ENCODE peak calls at places on chromosomes 12 and 14, in seven cellular contexts. M is IMR-90, D is HepG2, Y is GM12878, A is K562, C is SK-N-SH, T is H1. F is an unnamed sample.

GRCh38 chr12:24979971-24980730 is 31.2 kb upstream of the BCAT1 start:
- DNase-seq in T (no peak), C (no peak), M (no peak), Y (no peak), A (no peak), D (peak; percentile 6), F (no peak)

GRCh38 chr12:62192486-62193250 is 67.5 kb upstream of the USP15 start:
- DNase-seq in C (peak; percentile 77), Y (peak; percentile 20), D (peak; percentile 71), M (peak; percentile 82), A (peak; percentile 50), T (no peak), F (peak; percentile 78)

GRCh38 chr14:65310568-65310967 is 102.0 kb upstream of the FUT8 start:
- DNase-seq in Y (no peak), M (no peak), C (no peak), D (no peak), T (no peak), A (no peak), F (no peak)

GRCh38 chr14:89870335-89870734 is 84.2 kb downstream of the EFCAB11 start:
- DNase-seq in D (no peak), Y (no peak), M (peak; percentile 68), C (no peak), T (no peak), A (no peak), F (no peak)

GRCh38 chr14:64673748-64674147 is 30.5 kb upstream of the PLEKHG3 start:
- DNase-seq in T (no peak), C (no peak), D (no peak), A (no peak), Y (peak; percentile 55), M (no peak), F (no peak)

GRCh38 chr14:65280653-65281052 is 131.9 kb upstream of the FUT8 start:
- DNase-seq in Y (no peak), C (no peak), M (no peak), D (no peak), T (no peak), A (no peak), F (no peak)

GRCh38 chr12:32198555-32198954 is 91.9 kb downstream of the BICD1 start:
- DNase-seq in A (no peak), M (peak; percentile 66), Y (no peak), T (no peak), D (no peak), C (no peak), F (no peak)

GRCh38 chr12:71441836-71442566 is 2.4 kb downstream of the LGR5 start:
- DNase-seq in T (no peak), C (no peak), Y (no peak), M (no peak), A (no peak), D (no peak), F (no peak)

GRCh38 chr12:120740871-120741270 is 15.2 kb downstream of the ACADS start:
- DNase-seq in D (no peak), Y (no peak), T (no peak), C (no peak), A (no peak), M (no peak), F (no peak)

GRCh38 chr14:33671556-33671955 is 279.3 kb downstream of the EGLN3 start:
- DNase-seq in C (no peak), D (no peak), M (no peak), A (no peak), Y (no peak), T (no peak), F (no peak)

GRCh38 chr14:95765016-95765415 is 51.1 kb upstream of the TCL1A start:
- DNase-seq in T (no peak), M (no peak), Y (no peak), A (no peak), D (no peak), C (no peak), F (no peak)

GRCh38 chr12:78331764-78332163 is 501.1 kb downstream of the NAV3 start:
- DNase-seq in M (no peak), C (no peak), Y (no peak), D (peak; percentile 3), A (no peak), T (no peak), F (no peak)

GRCh38 chr12:12265571-12266388 is 1.1 kb downstream of the LRP6 start:
- DNase-seq in M (peak; percentile 64), A (no peak), T (no peak), C (peak; percentile 29), D (no peak), Y (no peak), F (peak; percentile 35)

GRCh38 chr12:121209629-121210572 is at the start of gene P2RX4:
- DNase-seq in D (peak; percentile 64), A (peak; percentile 97), M (peak; percentile 73), Y (peak; percentile 44), C (peak; percentile 97), T (peak; percentile 91), F (peak; percentile 88)

GRCh38 chr12:68733661-68734071 is 12.3 kb upstream of the SLC35E3 start:
- DNase-seq in A (no peak), M (peak; percentile 85), C (no peak), D (no peak), T (no peak), Y (no peak), F (no peak)

DNA sequence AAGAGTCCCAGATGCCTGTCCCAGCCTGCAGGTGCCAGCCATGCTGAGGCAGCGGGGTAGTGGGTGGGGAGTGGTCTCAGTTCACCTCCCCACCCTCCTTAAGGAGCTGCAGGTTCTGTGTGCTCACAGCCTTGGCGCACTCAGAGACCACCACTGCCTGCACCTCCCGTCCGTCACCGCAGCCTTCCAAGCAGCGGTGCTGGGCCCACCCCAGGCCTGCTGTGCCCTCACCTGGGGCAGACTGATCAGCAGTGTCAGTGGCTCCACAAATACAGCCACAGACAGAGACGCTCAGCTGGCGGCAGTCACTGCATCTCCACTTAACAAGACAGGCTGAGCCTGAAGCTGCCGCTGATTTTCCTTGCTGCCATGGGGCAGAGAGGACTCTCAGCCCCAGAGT is 120.2 kb downstream of the RFLNA start:
- DNase-seq in M (no peak), D (no peak), T (no peak), A (no peak), C (no peak), Y (no peak), F (no peak)
- H3K4me2 ChIP-seq in M (no peak overlapping the region), D (no peak overlapping the region), T (no peak overlapping the region), A (no peak overlapping the region), C (no peak overlapping the region), Y (no peak overlapping the region), F (no peak overlapping the region)

DNA sequence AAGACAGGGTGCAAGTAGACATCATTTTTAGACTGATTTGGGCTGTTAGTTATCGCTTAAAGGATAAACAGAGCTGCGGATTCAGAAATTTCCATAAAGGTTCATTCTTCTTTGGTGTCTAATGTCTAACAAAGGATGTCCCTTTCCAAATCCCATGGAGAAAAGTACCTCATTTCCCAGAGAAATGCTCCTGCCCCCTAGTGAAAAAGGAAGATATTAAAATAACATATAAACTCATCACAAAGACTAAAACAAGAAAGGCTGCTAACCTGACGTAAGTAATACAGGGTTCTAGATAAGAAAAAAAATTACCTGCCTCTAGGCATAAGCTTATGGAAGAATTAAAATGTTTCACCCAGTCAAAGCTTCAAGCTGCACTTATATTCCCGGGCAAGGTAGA is 22.8 kb downstream of the ARMH4 start:
- DNase-seq in T (no peak), D (no peak), M (no peak), C (no peak), Y (no peak), A (no peak), F (peak; percentile 17)
- TF ChIP-seq USF2 in T (no peak), D (no peak), M (no peak), C (no peak), Y (no peak), A (no peak), F (no peak)

GRCh38 chr12:124369901-124370378 is 75.0 kb downstream of the RFLNA start:
- DNase-seq in A (peak; percentile 29), M (no peak), Y (no peak), C (peak; percentile 88), T (no peak), D (no peak), F (no peak)

GRCh38 chr12:124371970-124372555 is 77.2 kb downstream of the RFLNA start:
- DNase-seq in A (no peak), D (no peak), M (no peak), T (no peak), Y (no peak), C (no peak), F (no peak)

GRCh38 chr12:124371366-124371765 is 76.5 kb downstream of the RFLNA start:
- DNase-seq in Y (no peak), C (peak; percentile 64), M (no peak), A (no peak), D (no peak), T (no peak), F (no peak)

GRCh38 chr12:124370384-124370783 is 75.5 kb downstream of the RFLNA start:
- DNase-seq in A (no peak), Y (no peak), D (no peak), T (no peak), C (peak; percentile 52), M (no peak), F (no peak)

GRCh38 chr12:124370851-124371250 is 76.0 kb downstream of the RFLNA start:
- DNase-seq in C (no peak), M (no peak), D (no peak), A (no peak), Y (no peak), T (no peak), F (no peak)
- H3K4me2 ChIP-seq in C (no peak overlapping the region), M (no peak overlapping the region), D (no peak overlapping the region), A (no peak overlapping the region), Y (no peak overlapping the region), T (no peak overlapping the region), F (peak overlapping the region; percentile 64)

GRCh38 chr12:110545812-110546211 is 37.3 kb downstream of the PPTC7 start:
- DNase-seq in C (no peak), M (peak; percentile 12), D (no peak), T (no peak), A (no peak), Y (no peak), F (no peak)

GRCh38 chr12:110546339-110546738 is 36.8 kb downstream of the PPTC7 start:
- DNase-seq in A (no peak), T (no peak), C (no peak), D (no peak), Y (no peak), M (peak; percentile 94), F (no peak)

GRCh38 chr12:110540048-110540447 is 37.9 kb downstream of the RAD9B start:
- DNase-seq in T (no peak), C (no peak), A (no peak), Y (no peak), D (no peak), M (no peak), F (no peak)

GRCh38 chr12:110543965-110544364 is 39.2 kb downstream of the PPTC7 start:
- DNase-seq in M (no peak), C (no peak), T (no peak), Y (no peak), D (no peak), A (no peak), F (no peak)

DNA sequence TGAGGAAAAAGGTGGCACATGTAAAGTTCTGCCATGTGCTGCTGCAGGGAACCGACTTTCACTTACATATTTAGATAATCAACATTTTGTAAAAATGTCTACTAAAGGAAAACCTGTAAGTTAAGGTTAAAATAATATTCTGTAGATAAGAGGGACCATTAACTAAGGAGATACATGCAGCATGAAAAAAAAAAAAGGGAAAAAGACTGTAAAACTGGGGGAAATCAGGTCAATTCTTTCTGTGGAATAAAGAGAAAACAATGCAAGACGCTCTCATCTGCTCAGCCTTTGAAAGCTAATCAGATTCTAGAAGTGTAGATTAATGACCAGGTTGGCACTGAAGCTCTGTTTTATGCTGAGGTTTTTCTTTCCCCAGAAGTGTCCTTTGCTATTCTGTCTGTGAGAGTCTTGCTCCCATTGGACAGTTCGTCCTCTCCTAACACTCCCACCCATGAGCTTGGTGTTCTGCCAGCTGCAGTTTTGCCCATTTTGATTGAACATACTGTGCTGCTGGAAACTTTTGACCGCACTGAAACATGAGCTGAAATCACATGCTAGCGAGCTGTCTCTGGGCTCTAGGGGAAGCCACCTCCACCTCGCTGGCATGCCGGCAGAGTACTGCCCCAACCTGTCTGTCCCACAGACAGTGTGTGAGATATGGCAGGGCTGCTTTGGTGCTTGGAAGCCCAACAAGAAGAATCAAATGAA is 39.7 kb downstream of the PPTC7 start:
- DNase-seq in Y (peak; percentile 90), T (no peak), C (no peak), D (no peak), A (no peak), M (peak; percentile 80), F (no peak)
- TF ChIP-seq USF2 in Y (no peak), T (no peak), C (no peak), D (no peak), A (no peak), M (no peak), F (no peak)